ENCODE peak calls at places on chromosomes 13 and 19, in ten cellular contexts. I is cardiac muscle cell, N is tibial nerve, U is brain microvascular endothelial cell, V is neural progenitor cell, C is esophagus squamous epithelium, G is AG04450, H is fibroblast of lung, B is astrocyte of the spinal cord, X is A673. F is an unnamed sample.

GRCh38 chr13:97072297-97072696 is 78.0 kb upstream of the OXGR1 start:
- DNase-seq in H (no peak), C (no peak), V (no peak), G (no peak), N (no peak), I (no peak), B (no peak), X (no peak), U (no peak), F (no peak)

GRCh38 chr19:17762505-17763229 is 11.4 kb downstream of the FCHO1 start:
- DNase-seq in X (peak), I (peak), B (peak), G (no peak), H (peak), C (no peak), V (peak), N (no peak), U (peak), F (no peak)

GRCh38 chr13:71751074-71751473 is 115.9 kb downstream of the DACH1 start:
- DNase-seq in C (no peak), I (no peak), B (no peak), H (no peak), U (no peak), X (no peak), N (no peak), V (no peak), G (no peak), F (no peak)

GRCh38 chr13:106768991-106769390 is 201.1 kb upstream of the ARGLU1 start:
- DNase-seq in H (no peak), V (no peak), B (no peak), G (no peak), I (no peak), N (no peak), C (no peak), X (no peak), U (no peak), F (no peak)

GRCh38 chr19:52722062-52723005 is 12.5 kb downstream of the ZNF611 start:
- DNase-seq in C (no peak), X (no peak), I (peak), B (peak), V (no peak), U (peak), N (no peak), H (peak), G (peak), F (no peak)

GRCh38 chr13:38417727-38418126 is 68.1 kb downstream of the UFM1 start:
- DNase-seq in N (peak), V (peak), C (no peak), X (peak), G (no peak), B (no peak), I (peak), H (no peak), U (peak), F (no peak)

GRCh38 chr19:7968796-7969559 is 25.5 kb upstream of the TIMM44 start:
- DNase-seq in C (no peak), H (no peak), V (no peak), X (no peak), G (no peak), B (no peak), N (no peak), U (no peak), I (no peak), F (no peak)

GRCh38 chr19:50511069-50511822 is at the start of gene JOSD2:
- DNase-seq in B (peak), X (peak), H (peak), V (peak), N (peak), G (peak), C (peak), I (peak), U (peak), F (peak)

GRCh38 chr19:48325265-48325910 is at the start of gene EMP3:
- DNase-seq in U (peak), I (peak), B (peak), N (peak), G (peak), H (peak), V (peak), X (peak), C (no peak), F (no peak)

GRCh38 chr13:67574320-67575233 is 344.4 kb upstream of the PCDH9 start:
- DNase-seq in C (no peak), V (no peak), B (peak), N (no peak), U (peak), I (no peak), X (no peak), H (peak), G (peak), F (peak)

GRCh38 chr13:62176051-62176450 is 760.4 kb upstream of the PCDH20 start:
- DNase-seq in U (no peak), N (no peak), I (no peak), C (no peak), G (no peak), H (peak), B (peak), V (no peak), X (no peak), F (no peak)

GRCh38 chr13:76157926-76158325 is 521.8 kb downstream of the LMO7 start:
- DNase-seq in C (no peak), B (no peak), V (no peak), I (no peak), N (no peak), X (no peak), G (no peak), U (no peak), H (no peak), F (no peak)

GRCh38 chr13:89361909-89362308 is 1690.7 kb downstream of the SLITRK5 start:
- DNase-seq in G (no peak), C (no peak), N (no peak), B (peak), X (peak), U (no peak), I (peak), V (no peak), H (no peak), F (no peak)

GRCh38 chr13:24032674-24033073 is 127.8 kb upstream of the SPATA13 start:
- DNase-seq in H (peak), V (no peak), N (no peak), U (no peak), I (peak), C (no peak), B (peak), G (no peak), X (no peak), F (no peak)

GRCh38 chr13:97892717-97893116 is 60.8 kb upstream of the IPO5 start:
- DNase-seq in I (peak), N (no peak), V (no peak), G (no peak), U (peak), B (peak), H (peak), X (no peak), C (no peak), F (no peak)

GRCh38 chr19:15252398-15253018 is 20.3 kb upstream of the EPHX3 start:
- DNase-seq in V (peak), C (no peak), B (peak), U (peak), G (no peak), X (peak), I (peak), H (peak), N (no peak), F (no peak)

DNA sequence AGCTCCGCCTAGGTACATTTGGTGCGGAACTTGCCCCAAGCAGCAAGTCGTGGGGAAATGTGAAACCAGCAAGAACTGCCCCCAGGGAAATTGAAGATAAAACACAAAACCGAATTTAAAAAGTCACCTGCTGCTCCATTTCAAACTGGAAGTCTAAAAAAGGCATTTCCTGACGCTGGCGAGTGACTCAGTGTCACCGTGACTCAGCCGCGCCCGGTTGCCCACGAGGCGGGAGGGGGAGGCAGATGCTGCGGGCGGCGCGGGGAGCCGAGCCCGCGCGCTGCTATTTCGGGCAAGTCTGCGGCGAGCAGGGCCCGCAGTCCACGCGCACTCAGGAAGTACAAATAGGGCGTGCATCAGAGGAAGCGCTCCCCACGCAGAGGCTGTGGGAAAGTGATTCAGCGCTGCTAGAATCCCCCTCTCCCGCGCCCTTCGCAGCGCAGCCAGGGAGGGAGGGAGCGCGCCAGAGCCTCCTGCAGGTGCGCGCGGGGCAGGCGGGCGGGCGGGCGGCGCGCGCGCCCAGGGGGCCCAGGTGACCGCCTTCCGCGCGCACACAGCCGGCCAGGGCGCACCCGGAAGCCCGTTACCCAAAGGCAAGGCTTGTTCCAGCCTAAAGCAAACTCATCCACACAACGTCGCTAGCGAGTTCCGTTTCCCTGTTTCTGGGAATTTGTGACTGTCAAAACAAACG is 168.8 kb downstream of the COL4A1 start:
- DNase-seq in H (peak), B (peak), G (no peak), X (peak), V (peak), U (peak), I (peak), N (peak), C (no peak), F (peak)
- TF ChIP-seq CTCF in H (no peak), B (no peak), G (no peak), X (no peak), V (peak), U (no peak), I (peak), N (no peak), C (no peak), F (peak)

GRCh38 chr19:3386447-3387234 is 20.3 kb downstream of the NFIC start:
- DNase-seq in X (no peak), I (no peak), G (no peak), U (no peak), H (no peak), B (no peak), V (no peak), N (no peak), C (no peak), F (no peak)
- H3K4me3 ChIP-seq in X (no peak), I (no peak), G (no peak), U (no peak), H (no peak), B (no peak), V (no peak), N (no peak), C (no peak), F (no peak)

GRCh38 chr13:21913010-21913409 is 242.1 kb downstream of the FGF9 start:
- DNase-seq in G (no peak), H (no peak), X (peak), N (no peak), U (no peak), C (no peak), B (no peak), V (peak), I (no peak), F (no peak)
- TF ChIP-seq CTCF in G (peak), H (no peak), X (peak), N (no peak), U (no peak), C (no peak), B (no peak), V (peak), I (no peak), F (peak)

GRCh38 chr19:39733841-39734240 is 4.0 kb downstream of the CLC start:
- DNase-seq in I (no peak), N (no peak), H (no peak), C (no peak), V (no peak), X (no peak), G (no peak), B (no peak), U (no peak), F (no peak)
- H3K4me3 ChIP-seq in I (no peak), N (no peak), H (no peak), C (no peak), V (no peak), X (no peak), G (no peak), B (no peak), U (no peak), F (no peak)

GRCh38 chr13:113220877-113221276 is 11.5 kb downstream of the CUL4A start:
- DNase-seq in B (no peak), U (no peak), C (no peak), X (no peak), H (peak), I (no peak), V (peak), N (no peak), G (no peak), F (no peak)
- TF ChIP-seq CTCF in B (peak), U (peak), C (no peak), X (peak), H (peak), I (peak), V (peak), N (no peak), G (peak), F (peak)

DNA sequence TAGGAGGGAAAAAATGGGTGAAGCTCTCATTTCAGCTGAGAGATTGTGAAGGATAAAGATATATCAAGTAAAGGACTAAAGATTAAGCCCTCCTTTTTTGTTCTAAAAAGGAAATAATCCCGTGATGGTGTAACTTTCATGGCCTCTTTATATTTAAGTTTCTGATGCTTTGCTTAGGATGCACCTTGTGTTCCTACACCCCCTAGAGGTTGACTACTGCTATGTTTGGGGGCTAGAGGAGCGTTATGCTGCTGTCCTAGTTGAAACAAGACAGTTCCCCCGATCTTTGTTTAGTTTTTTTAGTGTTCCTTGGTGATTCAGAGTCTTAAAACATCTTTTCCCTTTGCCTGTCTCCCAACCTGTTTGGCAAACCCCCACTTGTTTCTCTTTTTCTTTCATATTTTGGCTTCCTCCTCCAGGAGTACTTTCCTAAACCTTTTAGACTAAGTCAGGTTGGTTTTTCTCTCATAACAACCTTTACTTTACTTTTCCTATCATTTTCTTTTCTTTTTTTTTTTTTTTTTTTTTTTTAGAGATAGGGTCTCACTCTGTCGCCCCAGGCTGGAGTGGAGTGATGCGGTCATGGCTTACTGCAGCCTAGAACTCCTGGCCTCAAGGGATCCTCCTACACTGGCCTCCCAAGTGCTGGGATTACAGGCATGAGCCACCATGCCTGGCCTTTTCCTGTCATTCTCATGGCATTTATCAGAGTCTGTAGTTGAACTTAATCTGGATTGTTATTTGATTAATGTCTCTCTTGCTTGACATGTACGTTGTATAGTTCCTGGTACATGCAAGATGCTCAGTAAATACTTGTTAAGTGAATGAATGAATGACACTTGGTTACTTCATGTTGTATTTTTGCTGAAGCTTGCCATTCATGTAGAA is 2.8 kb downstream of the UBA2 start:
- DNase-seq in C (no peak), V (peak), H (peak), U (peak), I (peak), N (no peak), X (peak), B (peak), G (no peak), F (no peak)
- H3K4me3 ChIP-seq in C (peak), V (peak), H (peak), U (no peak), I (no peak), N (no peak), X (peak), B (no peak), G (peak), F (no peak)

GRCh38 chr19:44585371-44586141 is 27.8 kb upstream of the IGSF23 start:
- DNase-seq in I (peak), N (no peak), H (peak), X (peak), C (no peak), G (no peak), B (peak), V (no peak), U (peak), F (no peak)
- TF ChIP-seq CTCF in I (peak), N (no peak), H (no peak), X (peak), C (peak), G (peak), B (no peak), V (no peak), U (peak), F (peak)

DNA sequence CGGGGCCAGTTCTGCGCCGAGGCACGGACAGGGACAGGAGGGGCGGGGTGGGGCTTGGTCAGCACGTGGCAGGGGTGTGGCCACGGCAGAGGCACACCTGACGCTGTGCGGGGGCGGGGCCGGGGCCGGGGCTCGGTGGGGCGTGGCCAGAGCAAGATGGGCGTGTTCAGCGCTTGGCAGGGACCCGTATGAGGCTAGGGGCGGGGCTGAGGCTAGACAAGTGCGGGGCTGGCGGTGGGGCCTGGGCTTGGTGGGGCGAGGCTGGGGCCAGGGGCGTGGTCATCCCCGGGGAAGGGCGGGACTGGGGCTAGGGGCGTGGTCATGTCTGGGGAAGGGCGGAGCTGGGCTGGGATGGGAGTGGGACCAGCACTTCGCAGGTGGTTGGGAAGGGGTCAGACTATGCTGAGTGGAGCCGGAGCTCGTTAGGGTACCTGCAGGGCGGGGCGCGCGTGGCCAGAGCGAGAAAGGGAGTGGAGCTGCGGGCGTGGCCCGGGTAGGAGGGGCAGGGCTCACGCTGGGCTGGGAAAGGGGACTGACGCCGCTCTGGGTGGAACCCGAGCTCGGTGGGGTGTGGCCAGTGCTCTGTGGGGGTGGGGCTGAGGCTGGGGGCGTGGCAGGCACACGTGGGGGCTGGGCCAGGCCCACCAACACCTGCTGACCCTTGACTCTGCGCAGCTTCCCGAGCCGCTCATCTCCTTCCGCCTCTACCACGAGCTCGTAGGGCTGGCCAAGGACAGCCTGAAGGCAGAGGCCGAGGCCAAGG is 12.8 kb downstream of the POLR2E start:
- DNase-seq in X (peak), I (no peak), G (no peak), N (no peak), B (peak), H (peak), V (peak), U (no peak), C (no peak), F (no peak)
- H3K4me3 ChIP-seq in X (no peak), I (peak), G (no peak), N (no peak), B (peak), H (no peak), V (peak), U (peak), C (peak), F (peak)